ENCODE peak calls at places on chromosomes 3 and 15, in four cellular contexts. N is suprapubic skin, U is kidney, C is right cardiac atrium. Z is an unnamed sample.

GRCh38 chr3:129122697-129123055 is 1.1 kb upstream of the RAB43 start:
- DNase-seq in N (no peak), U (no peak), C (peak; percentile 22), Z (no peak)

GRCh38 chr3:37029516-37030163 is 36.3 kb downstream of the MLH1 start:
- DNase-seq in N (no peak), U (no peak), C (no peak), Z (no peak)

GRCh38 chr3:132256984-132257383 is 60.2 kb upstream of the ACP3 start:
- DNase-seq in N (no peak), U (no peak), C (peak; percentile 16), Z (peak; percentile 41)

GRCh38 chr15:35690698-35691116 is 144.7 kb upstream of the DPH6 start:
- DNase-seq in N (no peak), U (no peak), C (peak; percentile 26), Z (no peak)

GRCh38 chr15:66854012-66854965 is 152.3 kb downstream of the SMAD6 start:
- DNase-seq in N (no peak), U (no peak), C (no peak), Z (no peak)

GRCh38 chr3:79369306-79369705 is 398.5 kb downstream of the ROBO1 start:
- DNase-seq in N (no peak), U (no peak), C (no peak), Z (no peak)

GRCh38 chr3:71784201-71784913 is 591 bp downstream of the PROK2 start:
- DNase-seq in N (no peak), U (no peak), C (no peak), Z (no peak)

GRCh38 chr15:67550522-67550921 is 8.0 kb downstream of the MAP2K5 start:
- DNase-seq in N (no peak), U (no peak), C (no peak), Z (no peak)

GRCh38 chr3:63870606-63871005 is 6.9 kb downstream of the ATXN7 start:
- DNase-seq in N (no peak), U (no peak), C (no peak), Z (no peak)

GRCh38 chr3:151146071-151146730 is 56.8 kb downstream of the GPR171 start:
- DNase-seq in N (peak; percentile 81), U (peak; percentile 78), C (peak; percentile 66), Z (peak; percentile 84)

GRCh38 chr15:40825661-40826088 is 2.8 kb downstream of the PPP1R14D start:
- DNase-seq in N (no peak), U (no peak), C (no peak), Z (no peak)

GRCh38 chr3:123732447-123732846 is 147.6 kb upstream of the HACD2 start:
- DNase-seq in N (no peak), U (no peak), C (no peak), Z (no peak)

GRCh38 chr3:75737831-75738493 is 47.4 kb downstream of the ZNF717 start:
- DNase-seq in N (no peak), U (no peak), C (no peak), Z (no peak)

GRCh38 chr15:28948036-28948435 is 62.3 kb downstream of the APBA2 start:
- DNase-seq in N (no peak), U (no peak), C (no peak), Z (no peak)

GRCh38 chr15:70863450-70864218 is 9.7 kb upstream of the LARP6 start:
- DNase-seq in N (no peak), U (no peak), C (peak; percentile 33), Z (no peak)

GRCh38 chr3:18098960-18099587 is 326.1 kb downstream of the SATB1 start:
- DNase-seq in N (no peak), U (no peak), C (no peak), Z (no peak)

GRCh38 chr3:88219138-88219792 is 69.5 kb downstream of the C3orf38 start:
- DNase-seq in N (no peak), U (peak; percentile 57), C (peak; percentile 9), Z (peak; percentile 67)

GRCh38 chr3:178485756-178486155 is 50.5 kb upstream of the KCNMB2 start:
- DNase-seq in N (no peak), U (no peak), C (no peak), Z (no peak)

GRCh38 chr3:153448146-153448870 is 286.3 kb downstream of the RAP2B start:
- DNase-seq in N (no peak), U (no peak), C (no peak), Z (no peak)

GRCh38 chr3:58560771-58561311 is 16.4 kb downstream of the FAM107A start:
- DNase-seq in N (no peak), U (peak; percentile 23), C (no peak), Z (peak; percentile 87)

GRCh38 chr15:41882689-41883483 is 11.0 kb downstream of the SPTBN5 start:
- DNase-seq in N (no peak), U (no peak), C (no peak), Z (no peak)

GRCh38 chr3:190321789-190322603 is at the start of gene CLDN1:
- DNase-seq in N (peak; percentile 87), U (peak; percentile 94), C (peak; percentile 84), Z (peak; percentile 63)

GRCh38 chr3:157098823-157099185 is 61.1 kb downstream of the CCNL1 start:
- DNase-seq in N (no peak), U (no peak), C (no peak), Z (no peak)

GRCh38 chr3:159806412-159806811 is 182.2 kb upstream of the IL12A start:
- DNase-seq in N (no peak), U (peak; percentile 67), C (peak; percentile 50), Z (no peak)

GRCh38 chr3:104764499-104764898 is 602.2 kb upstream of the ALCAM start:
- DNase-seq in N (no peak), U (no peak), C (no peak), Z (no peak)

GRCh38 chr3:57048728-57049127 is 11.7 kb upstream of the SPATA12 start:
- DNase-seq in N (no peak), U (no peak), C (no peak), Z (no peak)

GRCh38 chr3:39494781-39495180 is 27.3 kb downstream of the MOBP start:
- DNase-seq in N (no peak), U (no peak), C (no peak), Z (no peak)

GRCh38 chr3:32239638-32240550 is 1.4 kb downstream of the CMTM8 start:
- DNase-seq in N (no peak), U (no peak), C (no peak), Z (no peak)
- H3K4me3 ChIP-seq in N (peak overlapping the region; percentile 87), U (peak overlapping the region; percentile 65), C (peak overlapping the region; percentile 95), Z (no peak overlapping the region)

GRCh38 chr3:53496984-53497383 is 2.6 kb downstream of the CACNA1D start:
- DNase-seq in N (no peak), U (no peak), C (no peak), Z (no peak)
- H3K4me3 ChIP-seq in N (no peak overlapping the region), U (no peak overlapping the region), C (no peak overlapping the region), Z (no peak overlapping the region)

GRCh38 chr15:82809308-82810060 is at the start of gene WHAMM:
- DNase-seq in N (peak; percentile 100), U (peak; percentile 99), C (peak; percentile 99), Z (peak; percentile 83)

GRCh38 chr15:82810061-82810862 is 834 bp downstream of the WHAMM start:
- DNase-seq in N (peak; percentile 69), U (peak; percentile 82), C (peak; percentile 35), Z (no peak)

GRCh38 chr15:82808634-82809041 is 790 bp upstream of the WHAMM start:
- DNase-seq in N (no peak), U (no peak), C (no peak), Z (no peak)

GRCh38 chr15:82812994-82813393 is 3.6 kb downstream of the WHAMM start:
- DNase-seq in N (no peak), U (no peak), C (no peak), Z (no peak)

DNA sequence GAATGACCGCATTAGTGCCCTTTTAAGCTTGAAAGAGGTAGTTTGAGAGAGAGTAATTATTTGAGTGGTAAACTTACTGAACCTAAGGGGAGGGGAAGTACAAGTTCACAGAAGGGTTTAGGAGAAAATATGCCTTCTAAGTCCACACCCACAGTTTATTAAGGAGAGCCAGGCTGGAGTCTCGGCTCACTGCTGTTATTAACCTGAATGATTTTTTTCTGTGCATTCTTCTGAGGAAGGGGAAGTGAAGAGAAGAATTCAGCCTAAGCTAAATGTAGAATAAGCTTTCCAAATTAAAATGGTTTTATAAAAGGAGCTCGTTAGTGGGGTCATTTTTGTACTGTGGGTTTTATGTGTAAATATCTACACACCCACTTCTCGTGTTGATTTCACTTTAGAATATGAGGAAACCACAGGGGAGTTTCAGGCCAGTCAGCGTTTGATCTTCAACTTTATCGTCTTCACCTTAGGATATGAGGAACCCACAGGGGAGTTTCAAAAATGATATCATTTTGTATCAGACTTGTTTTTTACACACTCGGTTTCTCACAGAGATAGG is 1.5 kb downstream of the WHAMM start:
- DNase-seq in N (no peak), U (no peak), C (no peak), Z (no peak)
- H3K4me3 ChIP-seq in N (peak overlapping the region; percentile 94), U (peak overlapping the region; percentile 94), C (peak overlapping the region; percentile 77), Z (peak overlapping the region; percentile 70)

DNA sequence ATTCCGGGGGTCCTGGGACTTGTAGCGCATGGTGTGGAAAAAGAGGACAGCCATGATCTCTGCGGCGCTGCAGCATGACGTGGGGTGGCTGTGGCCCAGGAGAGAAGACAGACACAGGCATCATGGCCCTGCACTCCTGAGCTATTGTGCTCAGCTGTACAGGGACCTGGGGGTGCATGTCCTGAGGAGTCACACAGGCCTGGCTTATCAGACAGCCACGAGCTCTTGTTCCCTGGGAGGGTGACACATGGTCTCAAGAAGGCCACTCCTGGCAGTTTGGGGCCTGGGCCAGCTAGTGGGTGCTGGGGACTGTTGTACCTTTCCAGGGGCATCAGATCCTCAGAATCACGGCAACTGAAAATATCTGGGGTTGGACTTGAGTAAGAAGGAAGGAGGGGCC is 13.7 kb downstream of the TKT start:
- DNase-seq in N (no peak), U (no peak), C (no peak), Z (no peak)
- H3K4me3 ChIP-seq in N (no peak overlapping the region), U (no peak overlapping the region), C (no peak overlapping the region), Z (no peak overlapping the region)

DNA sequence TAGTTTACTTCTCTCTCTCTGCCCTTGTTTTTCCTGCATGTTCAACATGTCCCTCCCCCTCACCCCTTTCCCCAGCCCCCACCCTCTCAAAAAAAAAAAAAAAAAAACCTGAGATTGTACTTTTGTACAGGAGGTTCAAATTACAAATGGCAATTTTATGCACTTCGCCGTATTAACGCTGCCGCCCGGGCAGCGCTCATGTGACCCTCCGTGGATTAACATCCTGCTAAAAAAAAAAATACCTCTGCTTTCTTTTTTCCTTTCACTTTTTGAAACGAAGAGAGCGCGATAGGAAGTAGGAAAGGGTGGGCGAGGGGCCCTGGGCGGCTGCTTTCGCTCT is 2.3 kb downstream of the NR2F2 start:
- DNase-seq in N (no peak), U (no peak), C (no peak), Z (no peak)
- H3K4me3 ChIP-seq in N (peak overlapping the region; percentile 71), U (peak overlapping the region; percentile 100), C (peak overlapping the region; percentile 96), Z (no peak overlapping the region)

DNA sequence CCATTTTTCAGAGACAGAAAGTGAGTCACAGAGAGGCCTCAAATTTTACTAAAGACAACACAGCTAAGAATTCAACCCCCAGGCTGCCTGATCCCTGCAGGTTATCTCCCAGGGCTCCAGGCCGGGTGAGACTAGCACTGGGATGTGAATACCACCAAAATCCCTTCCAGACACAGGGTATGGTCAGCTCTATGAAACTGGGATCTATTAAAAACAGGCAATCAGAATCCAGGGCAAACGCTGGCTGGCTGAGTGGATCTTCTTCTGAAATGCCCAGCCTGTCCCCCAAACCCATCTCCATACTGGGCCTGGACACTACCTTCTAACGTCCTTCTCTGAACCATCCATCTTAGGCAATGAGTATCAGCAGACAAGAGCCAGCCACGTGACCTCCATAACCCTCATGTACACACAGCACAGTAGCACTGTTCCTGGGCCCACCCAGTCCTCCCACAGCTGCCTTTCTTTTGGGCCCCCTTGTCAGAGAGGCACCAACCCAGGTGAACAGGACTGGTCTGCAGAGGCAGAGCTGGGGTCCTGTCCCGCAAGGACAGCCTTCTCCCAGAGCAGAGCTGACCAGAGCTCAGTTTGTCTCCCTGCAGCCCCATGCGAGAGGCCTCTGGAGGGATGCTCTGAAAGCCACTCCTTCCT is 1.9 kb downstream of the RAB6B start:
- DNase-seq in N (no peak), U (no peak), C (no peak), Z (no peak)
- H3K4me3 ChIP-seq in N (no peak overlapping the region), U (no peak overlapping the region), C (no peak overlapping the region), Z (no peak overlapping the region)

GRCh38 chr3:136280961-136281360 is 30.8 kb downstream of the PCCB start:
- DNase-seq in N (no peak), U (no peak), C (no peak), Z (no peak)
- H3K4me3 ChIP-seq in N (no peak overlapping the region), U (no peak overlapping the region), C (no peak overlapping the region), Z (no peak overlapping the region)